ENCODE peak calls at places on chromosome 21, in ten cellular contexts. E is colonic mucosa, L is D721Med, C is Panc1, O is cardiac fibroblast, Q is type B pancreatic cell, P is IMR-90, W is OCI-LY7, R is choroid plexus epithelial cell, S is HFF-Myc. F is an unnamed sample.

GRCh38 chr21:25708467-25709065 is 26.1 kb downstream of the ATP5PF start:
- DNase-seq in R (peak; percentile 71), O (peak; percentile 72), S (peak; percentile 14), C (peak; percentile 22), P (peak; percentile 56), E (peak; percentile 32), W (peak; percentile 60), Q (no peak), L (no peak), F (peak; percentile 19)

GRCh38 chr21:41431788-41432548 is 5.9 kb downstream of the MX1 start:
- DNase-seq in Q (peak; percentile 31), C (no peak), W (peak; percentile 89), O (no peak), E (no peak), R (no peak), P (no peak), S (no peak), L (no peak), F (no peak)

GRCh38 chr21:27562303-27562702 is 595.4 kb upstream of the ADAMTS5 start:
- DNase-seq in P (no peak), C (no peak), O (no peak), R (no peak), Q (no peak), W (no peak), S (no peak), L (no peak), E (no peak), F (no peak)

GRCh38 chr21:38897532-38898421 is 92.0 kb downstream of the ETS2 start:
- DNase-seq in L (no peak), O (no peak), R (no peak), C (no peak), W (peak; percentile 68), P (no peak), S (no peak), E (no peak), Q (no peak), F (no peak)

GRCh38 chr21:28991861-28992525 is 684 bp downstream of the LTN1 start:
- DNase-seq in C (no peak), P (no peak), Q (no peak), L (no peak), S (no peak), W (peak; percentile 18), O (no peak), R (no peak), E (no peak), F (no peak)

GRCh38 chr21:15007716-15008296 is 57.0 kb downstream of the NRIP1 start:
- DNase-seq in E (no peak), C (no peak), O (no peak), P (no peak), R (no peak), Q (no peak), S (no peak), L (no peak), W (no peak), F (no peak)

GRCh38 chr21:46129846-46130651 is 25.3 kb downstream of the FTCD start:
- DNase-seq in P (no peak), O (no peak), Q (no peak), R (no peak), S (no peak), E (no peak), L (no peak), W (no peak), C (no peak), F (no peak)

GRCh38 chr21:42311160-42311559 is 4.0 kb downstream of the TFF3 start:
- DNase-seq in E (no peak), W (no peak), Q (peak; percentile 60), O (no peak), S (no peak), C (no peak), L (no peak), P (no peak), R (no peak), F (no peak)

GRCh38 chr21:31143021-31143420 is 104.7 kb upstream of the KRTAP19-8 start:
- DNase-seq in O (no peak), C (no peak), P (peak; percentile 2), Q (no peak), R (no peak), S (no peak), L (no peak), W (no peak), E (no peak), F (no peak)

DNA sequence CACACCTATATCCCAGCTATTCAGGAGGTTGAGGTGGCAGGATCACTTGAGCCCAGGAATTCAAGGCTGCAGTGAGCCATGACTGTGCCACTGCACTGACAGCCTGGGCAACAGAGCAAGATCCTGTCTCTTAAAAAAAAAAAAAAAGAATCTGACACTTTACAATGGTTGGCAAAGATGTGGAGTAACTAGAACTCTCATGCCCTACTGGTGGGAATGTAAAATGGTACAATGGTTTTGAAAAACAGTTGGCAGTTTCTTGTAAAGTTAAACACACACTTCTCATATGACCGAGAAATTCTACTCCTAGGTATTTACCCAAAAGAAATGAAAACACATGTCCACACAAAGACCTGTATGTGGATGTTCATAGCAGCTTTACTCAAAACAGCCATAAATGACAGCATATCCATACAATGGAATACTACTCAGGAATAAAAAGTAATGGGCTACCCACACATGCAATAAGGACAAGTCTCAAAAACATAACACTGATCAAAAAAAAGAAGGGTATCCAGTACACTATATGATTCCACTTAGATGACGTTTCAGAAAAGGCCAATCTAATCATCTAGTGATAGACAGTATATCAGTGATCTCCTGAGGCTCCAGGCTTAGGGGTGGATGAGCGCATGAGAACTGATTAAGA is 58.1 kb downstream of the HLCS start:
- DNase-seq in W (no peak), S (no peak), O (peak; percentile 21), L (no peak), E (no peak), P (peak; percentile 36), R (peak; percentile 37), C (no peak), Q (no peak), F (no peak)
- TF ChIP-seq CTCF in W (no peak), S (no peak), O (peak; percentile 16), L (no peak), E (no peak), P (peak; percentile 38), R (peak; percentile 27), C (no peak), Q (peak; percentile 44), F (peak; percentile 36)

GRCh38 chr21:17512245-17513213 is at the start of gene CXADR:
- DNase-seq in S (no peak), W (peak; percentile 93), L (peak; percentile 41), O (peak; percentile 48), E (peak; percentile 91), C (no peak), R (peak; percentile 69), P (no peak), Q (peak; percentile 94), F (peak; percentile 72)
- TF ChIP-seq CTCF in S (peak; percentile 39), W (peak; percentile 68), L (peak; percentile 33), O (peak; percentile 45), E (peak; percentile 45), C (peak; percentile 76), R (peak; percentile 60), P (peak; percentile 28), Q (peak; percentile 89), F (peak; percentile 91)

DNA sequence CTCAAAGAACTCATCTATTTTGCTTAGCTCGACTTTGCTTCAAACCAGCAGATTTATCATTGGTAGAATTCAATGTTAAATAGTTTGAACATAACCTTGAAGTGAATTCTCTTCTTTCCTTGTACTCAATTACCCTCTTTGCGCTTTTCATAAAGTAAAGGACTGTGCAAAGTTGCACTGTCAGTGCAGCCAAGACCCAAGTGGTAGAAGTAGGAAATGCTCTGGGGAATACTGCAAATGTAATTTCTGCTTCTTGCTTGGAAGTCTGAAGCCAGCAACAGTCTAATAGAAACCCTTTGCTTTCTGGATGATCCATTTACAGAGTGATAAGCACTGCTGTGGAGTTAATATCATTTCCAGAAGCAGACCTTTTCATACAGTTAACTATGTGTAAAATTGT is 936.7 kb upstream of the TMPRSS15 start:
- DNase-seq in C (no peak), P (no peak), Q (no peak), L (no peak), S (no peak), O (no peak), R (no peak), W (no peak), E (no peak), F (no peak)
- TF ChIP-seq CTCF in C (no peak), P (no peak), Q (peak; percentile 48), L (no peak), S (no peak), O (no peak), R (peak; percentile 12), W (no peak), E (no peak), F (peak; percentile 40)

GRCh38 chr21:32578107-32578691 is 7.1 kb downstream of the TCP10L start:
- DNase-seq in P (peak; percentile 9), Q (peak; percentile 64), W (peak; percentile 17), S (no peak), O (peak; percentile 17), C (no peak), E (peak; percentile 36), L (no peak), R (peak; percentile 39), F (peak; percentile 54)
- TF ChIP-seq CTCF in P (peak; percentile 30), Q (peak; percentile 52), W (peak; percentile 61), S (peak; percentile 45), O (peak; percentile 49), C (peak; percentile 78), E (no peak), L (peak; percentile 35), R (peak; percentile 61), F (no peak)

DNA sequence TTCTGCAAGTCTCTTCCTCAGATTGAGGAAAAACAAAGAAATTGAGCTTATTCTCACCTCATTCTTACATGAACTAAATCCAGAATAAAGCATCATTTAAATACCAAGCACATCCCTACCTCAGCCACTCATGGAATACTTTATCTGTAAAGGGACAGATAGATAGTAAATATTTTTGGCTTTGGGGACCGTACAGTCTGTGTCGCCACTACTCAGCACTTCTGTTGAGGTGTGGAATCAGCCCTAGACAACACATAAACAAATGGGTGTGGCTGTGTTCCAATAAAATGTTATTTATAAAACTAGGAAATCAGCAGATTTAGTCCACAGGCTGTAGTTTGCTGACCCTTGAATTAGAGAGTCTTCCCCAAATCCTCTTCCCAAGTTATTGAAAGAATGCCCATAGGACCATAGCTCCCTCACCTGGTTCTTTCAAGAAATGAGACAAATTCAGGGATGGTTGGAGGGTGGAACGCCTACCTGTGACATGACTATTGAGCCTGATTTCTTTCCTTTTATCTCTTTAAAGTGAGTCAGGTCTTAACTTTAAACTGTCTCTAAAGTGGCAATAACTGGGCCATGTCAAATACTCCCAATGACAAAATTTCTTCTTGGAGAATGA is 878.5 kb downstream of the USP25 start:
- DNase-seq in E (no peak), P (no peak), R (peak; percentile 19), Q (no peak), W (no peak), S (no peak), O (peak; percentile 15), C (no peak), L (no peak), F (no peak)
- TF ChIP-seq CTCF in E (no peak), P (peak; percentile 26), R (peak; percentile 46), Q (no peak), W (no peak), S (no peak), O (peak; percentile 25), C (no peak), L (peak; percentile 22), F (no peak)